ENCODE peak calls at places on chromosomes 12 and 14, in eight cellular contexts. O is endodermal cell, V is heart right ventricle, G is type B pancreatic cell, W is GM12864, A is Caco-2, P is A673, E is heart left ventricle. C is an unnamed sample.

GRCh38 chr12:20374775-20375174 is 6.4 kb downstream of the PDE3A start:
- DNase-seq in G (no peak), W (no peak), V (no peak), A (no peak), O (no peak), E (no peak), P (no peak), C (no peak)

GRCh38 chr12:70691018-70691672 is 53.9 kb upstream of the PTPRB start:
- DNase-seq in G (no peak), V (no peak), W (no peak), P (no peak), A (no peak), E (no peak), O (no peak), C (no peak)

GRCh38 chr12:49288922-49289555 is 5.9 kb upstream of the PRPH start:
- DNase-seq in V (no peak), E (no peak), W (no peak), A (peak), G (no peak), P (no peak), O (peak), C (peak)

GRCh38 chr14:75258079-75258802 is 20.4 kb upstream of the FOS start:
- DNase-seq in A (no peak), G (no peak), W (no peak), O (no peak), P (no peak), V (no peak), E (no peak), C (peak)

GRCh38 chr12:44874981-44875416 is 1.1 kb downstream of the NELL2 start:
- DNase-seq in O (peak), A (no peak), P (peak), E (no peak), G (peak), V (no peak), W (no peak), C (no peak)

GRCh38 chr12:19482551-19483109 is 43.3 kb downstream of the AEBP2 start:
- DNase-seq in E (no peak), O (peak), W (peak), A (no peak), P (no peak), G (no peak), V (peak), C (peak)

GRCh38 chr14:101721951-101722661 is 39.4 kb upstream of the PPP2R5C start:
- DNase-seq in W (no peak), V (no peak), G (no peak), E (no peak), O (peak), P (peak), A (no peak), C (peak)

GRCh38 chr12:74292351-74293194 is 245.1 kb upstream of the ATXN7L3B start:
- DNase-seq in W (no peak), O (peak), V (no peak), P (no peak), E (peak), A (no peak), G (no peak), C (no peak)

GRCh38 chr14:59332727-59333126 is 132.5 kb downstream of the GPR135 start:
- DNase-seq in A (no peak), W (no peak), G (no peak), E (no peak), P (no peak), V (no peak), O (no peak), C (peak)

GRCh38 chr12:71004578-71004977 is 84.0 kb upstream of the PTPRR start:
- DNase-seq in W (no peak), A (no peak), O (no peak), P (no peak), G (no peak), V (no peak), E (no peak), C (no peak)

GRCh38 chr12:101733166-101733565 is 6.1 kb downstream of the SYCP3 start:
- DNase-seq in E (no peak), W (no peak), P (no peak), A (no peak), V (no peak), O (no peak), G (no peak), C (no peak)

GRCh38 chr12:49867580-49868341 is 24.9 kb upstream of the BCDIN3D start:
- DNase-seq in W (no peak), E (no peak), A (peak), G (no peak), V (no peak), P (no peak), O (no peak), C (no peak)

GRCh38 chr12:122064034-122064777 is 14.3 kb upstream of the MLXIP start:
- DNase-seq in V (peak), E (peak), G (no peak), O (peak), A (peak), P (peak), W (no peak), C (peak)

GRCh38 chr14:62445570-62445969 is 599.7 kb downstream of the KCNH5 start:
- DNase-seq in A (no peak), W (no peak), P (peak), V (no peak), E (no peak), O (no peak), G (no peak), C (no peak)

GRCh38 chr14:30971586-30971985 is 53.9 kb upstream of the AP4S1 start:
- DNase-seq in E (no peak), G (no peak), O (no peak), P (no peak), W (no peak), V (no peak), A (no peak), C (no peak)

GRCh38 chr12:114952573-114953196 is 268.7 kb upstream of the TBX3 start:
- DNase-seq in A (no peak), E (peak), V (peak), O (peak), W (no peak), P (no peak), G (no peak), C (no peak)

GRCh38 chr12:96070670-96071279 is 35.4 kb upstream of the LTA4H start:
- DNase-seq in G (no peak), E (no peak), O (peak), P (peak), V (no peak), A (no peak), W (no peak), C (peak)

DNA sequence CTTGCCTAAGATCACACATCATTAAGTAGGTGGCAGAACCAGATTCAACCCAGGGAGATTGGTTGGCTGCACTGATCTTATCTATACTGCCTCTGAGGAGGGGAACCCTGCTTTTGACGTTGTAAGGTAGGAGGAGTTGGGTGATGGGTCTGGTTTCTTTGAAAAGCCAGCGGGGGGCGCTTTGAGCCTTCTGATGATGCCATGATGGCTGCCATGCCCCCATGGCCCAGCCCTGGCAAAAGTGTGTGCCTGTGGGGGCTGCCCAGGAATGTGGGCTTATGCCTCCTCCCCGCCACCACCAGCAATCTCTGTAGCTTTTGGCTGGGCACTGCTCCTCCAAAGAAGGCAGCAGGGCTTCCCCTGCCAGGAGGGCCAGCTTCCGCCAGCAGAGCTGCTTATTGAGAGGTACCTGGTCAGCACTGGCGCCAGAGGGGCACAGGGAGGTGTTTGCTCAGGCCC is 224.3 kb downstream of the SLC41A2 start:
- DNase-seq in E (no peak), G (no peak), V (no peak), W (no peak), P (peak), A (no peak), O (peak), C (peak)
- TF ChIP-seq CTCF in E (no peak), G (no peak), V (no peak), W (no peak), P (peak), A (no peak), O (peak), C (no peak)

GRCh38 chr12:75960954-75961661 is 70.5 kb downstream of the PHLDA1 start:
- DNase-seq in E (no peak), V (no peak), O (no peak), G (no peak), P (no peak), A (no peak), W (no peak), C (no peak)
- TF ChIP-seq CTCF in E (no peak), V (no peak), O (no peak), G (no peak), P (no peak), A (no peak), W (no peak), C (no peak)

DNA sequence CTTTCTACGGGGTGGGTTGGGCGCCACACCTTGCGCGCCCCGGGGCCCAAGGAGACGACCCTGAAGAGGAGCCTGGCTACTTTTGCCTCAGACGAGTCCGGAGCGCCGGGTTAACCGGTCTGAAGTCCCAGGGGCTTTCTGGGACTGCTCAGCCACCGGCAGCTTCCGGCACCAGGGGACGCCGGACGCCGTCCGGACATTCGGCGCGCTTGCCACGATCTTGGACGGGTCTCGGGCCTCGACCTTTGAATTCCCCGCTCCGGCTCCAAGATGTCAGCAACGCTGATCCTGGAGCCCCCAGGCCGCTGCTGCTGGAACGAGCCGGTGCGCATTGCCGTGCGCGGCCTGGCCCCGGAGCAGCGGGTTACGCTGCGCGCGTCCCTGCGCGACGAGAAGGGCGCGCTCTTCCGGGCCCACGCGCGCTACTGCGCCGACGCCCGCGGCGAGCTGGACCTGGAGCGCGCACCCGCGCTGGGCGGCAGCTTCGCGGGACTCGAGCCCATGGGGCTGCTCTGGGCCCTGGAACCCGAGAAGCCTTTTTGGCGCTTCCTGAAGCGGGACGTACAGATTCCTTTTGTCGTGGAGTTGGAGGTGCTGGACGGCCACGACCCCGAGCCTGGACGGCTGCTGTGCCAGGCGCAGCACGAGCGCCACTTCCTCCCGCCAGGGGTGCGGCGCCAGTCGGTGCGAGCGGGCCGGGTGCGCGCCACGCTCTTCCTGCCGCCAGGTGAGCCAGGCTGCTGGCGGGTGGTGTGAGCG is at the start of gene ACOT4:
- DNase-seq in W (no peak), E (peak), P (peak), A (peak), V (peak), O (peak), G (no peak), C (no peak)
- TF ChIP-seq CTCF in W (peak), E (no peak), P (no peak), A (no peak), V (no peak), O (peak), G (peak), C (no peak)

DNA sequence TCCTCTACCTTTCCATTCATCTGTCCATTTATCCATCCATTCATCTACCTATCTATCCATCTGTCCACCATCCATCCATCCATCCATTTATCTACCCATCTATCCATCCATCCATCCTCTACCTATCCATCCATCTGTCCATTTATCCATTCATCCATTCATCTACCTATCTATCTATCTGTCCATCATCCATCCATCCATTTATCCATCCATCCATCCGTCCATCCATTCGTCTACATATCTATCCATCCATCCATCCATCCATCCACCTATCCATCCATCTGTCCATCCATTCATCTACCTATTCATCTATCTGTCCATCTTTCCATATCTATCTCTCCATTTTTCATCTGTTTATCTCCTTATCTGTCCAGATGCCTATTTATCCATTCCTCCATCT is 21.0 kb downstream of the CABP1 start:
- DNase-seq in A (no peak), P (no peak), O (no peak), E (no peak), V (no peak), W (no peak), G (no peak), C (no peak)
- TF ChIP-seq CTCF in A (no peak), P (no peak), O (no peak), E (no peak), V (no peak), W (no peak), G (no peak), C (no peak)

GRCh38 chr12:47164730-47165439 is 85.1 kb upstream of the AMIGO2 start:
- DNase-seq in P (no peak), O (no peak), V (no peak), W (no peak), E (no peak), A (no peak), G (no peak), C (no peak)
- TF ChIP-seq CTCF in P (no peak), O (peak), V (no peak), W (no peak), E (no peak), A (no peak), G (peak), C (no peak)

DNA sequence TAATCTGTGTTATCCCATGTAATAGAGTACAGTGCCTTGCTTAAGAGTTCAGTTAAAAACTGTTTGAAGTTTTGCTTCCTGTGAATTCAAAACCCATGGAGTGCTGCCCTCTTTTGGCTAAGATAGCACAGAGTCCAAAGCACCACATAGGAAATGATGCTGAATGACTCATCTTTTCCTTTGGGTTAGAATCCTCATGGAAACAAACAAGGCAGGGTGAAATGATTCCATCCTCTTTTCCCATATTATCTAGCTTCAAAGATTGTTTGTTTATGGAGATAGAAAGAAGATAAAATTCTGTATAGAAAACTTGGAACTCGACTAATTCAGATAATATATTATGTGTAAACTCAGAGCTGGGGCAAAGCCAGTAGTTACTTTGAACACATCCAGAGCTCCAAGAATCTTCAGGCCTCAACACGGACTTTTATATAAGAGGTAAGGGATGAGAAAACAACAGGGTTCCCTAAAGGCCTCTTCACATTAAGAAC is 87.4 kb downstream of the OTOGL start:
- DNase-seq in G (no peak), O (peak), V (no peak), A (peak), P (peak), W (no peak), E (no peak), C (peak)
- TF ChIP-seq CTCF in G (peak), O (peak), V (peak), A (peak), P (peak), W (peak), E (peak), C (peak)

GRCh38 chr12:131826064-131826928 is 1.9 kb upstream of the MMP17 start:
- DNase-seq in O (peak), W (no peak), P (no peak), V (no peak), E (peak), A (no peak), G (no peak), C (no peak)

GRCh38 chr12:131828671-131829350 is 618 bp downstream of the MMP17 start:
- DNase-seq in W (no peak), E (no peak), G (peak), V (no peak), P (peak), O (peak), A (no peak), C (peak)

GRCh38 chr12:131829795-131830334 is 1.7 kb downstream of the MMP17 start:
- DNase-seq in W (no peak), A (no peak), O (peak), E (no peak), G (no peak), P (peak), V (no peak), C (no peak)

GRCh38 chr12:131829351-131829794 is 1.2 kb downstream of the MMP17 start:
- DNase-seq in W (no peak), G (peak), V (no peak), A (no peak), O (peak), E (peak), P (no peak), C (peak)

DNA sequence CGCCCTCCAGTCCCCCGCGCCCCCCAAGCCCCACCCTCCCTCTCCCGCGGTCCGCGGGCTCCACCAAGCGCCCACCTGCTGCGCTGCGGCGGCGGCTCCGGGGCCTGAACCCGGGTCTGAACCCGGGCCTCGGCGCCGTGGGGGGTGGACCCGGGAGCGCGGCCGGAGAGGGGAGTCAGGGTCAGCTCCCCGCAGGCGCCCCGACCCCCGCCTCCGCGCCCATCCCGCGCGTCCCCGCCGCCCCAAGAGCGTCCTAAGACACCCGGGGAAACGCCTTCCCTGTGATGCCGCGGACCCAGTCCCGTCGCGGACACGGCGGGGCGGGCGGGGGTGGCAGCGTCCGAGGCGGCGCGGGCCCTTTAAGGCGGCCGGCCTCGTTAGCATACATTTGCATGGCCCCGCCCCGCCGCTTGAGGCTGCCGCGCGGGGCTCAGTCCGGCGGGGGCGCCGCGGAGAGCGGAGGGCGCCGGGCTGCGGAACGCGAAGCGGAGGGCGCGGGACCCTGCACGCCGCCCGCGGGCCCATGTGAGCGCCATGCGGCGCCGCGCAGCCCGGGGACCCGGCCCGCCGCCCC is at the start of gene MMP17:
- DNase-seq in O (peak), E (peak), W (no peak), A (no peak), G (peak), V (peak), P (peak), C (peak)
- TF ChIP-seq CTCF in O (peak), E (no peak), W (peak), A (no peak), G (no peak), V (peak), P (peak), C (peak)

C was measured in MCF 10A.